ENCODE peak calls at places on chromosomes 3 and 15, in seven cellular contexts. One of them, this sample, is unnamed.

GRCh38 chr3:32821686-32822296 is 4.0 kb downstream of the TRIM71 start:
- DNase-seq in uterus: no peak
- DNase-seq in nephron progenitor cell: peak
- DNase-seq in bronchial epithelial cell: no peak
- DNase-seq in tibial nerve: no peak
- DNase-seq in epithelial cell of esophagus: no peak
- DNase-seq in BJ: no peak
- DNase-seq in this sample: no peak

GRCh38 chr3:83065861-83066260 is 1304.4 kb upstream of the GBE1 start:
- DNase-seq in uterus: no peak
- DNase-seq in nephron progenitor cell: no peak
- DNase-seq in bronchial epithelial cell: no peak
- DNase-seq in tibial nerve: no peak
- DNase-seq in epithelial cell of esophagus: no peak
- DNase-seq in BJ: no peak
- DNase-seq in this sample: no peak

GRCh38 chr3:18099611-18100010 is 325.5 kb downstream of the SATB1 start:
- DNase-seq in uterus: no peak
- DNase-seq in nephron progenitor cell: no peak
- DNase-seq in bronchial epithelial cell: no peak
- DNase-seq in tibial nerve: no peak
- DNase-seq in epithelial cell of esophagus: peak
- DNase-seq in BJ: no peak
- DNase-seq in this sample: no peak

GRCh38 chr15:91376016-91376415 is 276.0 kb downstream of the SV2B start:
- DNase-seq in uterus: no peak
- DNase-seq in nephron progenitor cell: no peak
- DNase-seq in bronchial epithelial cell: no peak
- DNase-seq in tibial nerve: no peak
- DNase-seq in epithelial cell of esophagus: no peak
- DNase-seq in BJ: no peak
- DNase-seq in this sample: no peak

GRCh38 chr15:92425578-92426225 is 32.0 kb downstream of the ST8SIA2 start:
- DNase-seq in uterus: no peak
- DNase-seq in nephron progenitor cell: no peak
- DNase-seq in bronchial epithelial cell: no peak
- DNase-seq in tibial nerve: no peak
- DNase-seq in epithelial cell of esophagus: no peak
- DNase-seq in BJ: no peak
- DNase-seq in this sample: no peak

GRCh38 chr15:100116416-100117190 is 225.2 kb downstream of the ADAMTS17 start:
- DNase-seq in uterus: no peak
- DNase-seq in nephron progenitor cell: no peak
- DNase-seq in bronchial epithelial cell: no peak
- DNase-seq in tibial nerve: no peak
- DNase-seq in epithelial cell of esophagus: no peak
- DNase-seq in BJ: no peak
- DNase-seq in this sample: no peak

GRCh38 chr15:101250931-101251829 is 668 bp downstream of the CHSY1 start:
- DNase-seq in uterus: no peak
- DNase-seq in nephron progenitor cell: peak
- DNase-seq in bronchial epithelial cell: no peak
- DNase-seq in tibial nerve: no peak
- DNase-seq in epithelial cell of esophagus: peak
- DNase-seq in BJ: no peak
- DNase-seq in this sample: peak

GRCh38 chr15:40092416-40093223 is 16.1 kb downstream of the BMF start:
- DNase-seq in uterus: peak
- DNase-seq in nephron progenitor cell: peak
- DNase-seq in bronchial epithelial cell: no peak
- DNase-seq in tibial nerve: peak
- DNase-seq in epithelial cell of esophagus: no peak
- DNase-seq in BJ: peak
- DNase-seq in this sample: peak

GRCh38 chr15:34837246-34838016 is 42.1 kb upstream of the ACTC1 start:
- DNase-seq in uterus: no peak
- DNase-seq in nephron progenitor cell: peak
- DNase-seq in bronchial epithelial cell: peak
- DNase-seq in tibial nerve: no peak
- DNase-seq in epithelial cell of esophagus: peak
- DNase-seq in BJ: peak
- DNase-seq in this sample: peak

GRCh38 chr3:159824341-159824740 is 164.3 kb upstream of the IL12A start:
- DNase-seq in uterus: no peak
- DNase-seq in nephron progenitor cell: no peak
- DNase-seq in bronchial epithelial cell: peak
- DNase-seq in tibial nerve: no peak
- DNase-seq in epithelial cell of esophagus: peak
- DNase-seq in BJ: peak
- DNase-seq in this sample: no peak

GRCh38 chr3:133592843-133593242 is 19.4 kb downstream of the CDV3 start:
- DNase-seq in uterus: no peak
- DNase-seq in nephron progenitor cell: no peak
- DNase-seq in bronchial epithelial cell: no peak
- DNase-seq in tibial nerve: no peak
- DNase-seq in epithelial cell of esophagus: no peak
- DNase-seq in BJ: no peak
- DNase-seq in this sample: no peak

GRCh38 chr3:59425942-59426341 is 376.1 kb upstream of the CFAP20DC start:
- DNase-seq in uterus: no peak
- DNase-seq in nephron progenitor cell: no peak
- DNase-seq in bronchial epithelial cell: peak
- DNase-seq in tibial nerve: no peak
- DNase-seq in epithelial cell of esophagus: peak
- DNase-seq in BJ: no peak
- DNase-seq in this sample: no peak

GRCh38 chr3:136932978-136933812 is 24.6 kb upstream of the IL20RB start:
- DNase-seq in uterus: no peak
- DNase-seq in nephron progenitor cell: no peak
- DNase-seq in bronchial epithelial cell: no peak
- DNase-seq in tibial nerve: no peak
- DNase-seq in epithelial cell of esophagus: no peak
- DNase-seq in BJ: no peak
- DNase-seq in this sample: no peak

GRCh38 chr3:14144423-14145075 is 19.7 kb downstream of the TMEM43 start:
- DNase-seq in uterus: peak
- DNase-seq in nephron progenitor cell: no peak
- DNase-seq in bronchial epithelial cell: peak
- DNase-seq in tibial nerve: peak
- DNase-seq in epithelial cell of esophagus: peak
- DNase-seq in BJ: peak
- DNase-seq in this sample: peak

GRCh38 chr3:176514297-176514696 is 683.0 kb downstream of the TBL1XR1 start:
- DNase-seq in uterus: no peak
- DNase-seq in nephron progenitor cell: peak
- DNase-seq in bronchial epithelial cell: peak
- DNase-seq in tibial nerve: no peak
- DNase-seq in epithelial cell of esophagus: peak
- DNase-seq in BJ: no peak
- DNase-seq in this sample: no peak

GRCh38 chr15:51107612-51108011 is 12.9 kb upstream of the TNFAIP8L3 start:
- DNase-seq in uterus: no peak
- DNase-seq in nephron progenitor cell: no peak
- DNase-seq in bronchial epithelial cell: no peak
- DNase-seq in tibial nerve: no peak
- DNase-seq in epithelial cell of esophagus: no peak
- DNase-seq in BJ: no peak
- DNase-seq in this sample: no peak

GRCh38 chr15:29704950-29705597 is 117.2 kb downstream of the TJP1 start:
- DNase-seq in uterus: no peak
- DNase-seq in nephron progenitor cell: no peak
- DNase-seq in bronchial epithelial cell: no peak
- DNase-seq in tibial nerve: no peak
- DNase-seq in epithelial cell of esophagus: no peak
- DNase-seq in BJ: no peak
- DNase-seq in this sample: no peak

GRCh38 chr15:52678036-52678467 is 1.1 kb downstream of the ATOSA start:
- DNase-seq in uterus: peak
- DNase-seq in nephron progenitor cell: peak
- DNase-seq in bronchial epithelial cell: peak
- DNase-seq in tibial nerve: peak
- DNase-seq in epithelial cell of esophagus: peak
- DNase-seq in BJ: no peak
- DNase-seq in this sample: peak

DNA sequence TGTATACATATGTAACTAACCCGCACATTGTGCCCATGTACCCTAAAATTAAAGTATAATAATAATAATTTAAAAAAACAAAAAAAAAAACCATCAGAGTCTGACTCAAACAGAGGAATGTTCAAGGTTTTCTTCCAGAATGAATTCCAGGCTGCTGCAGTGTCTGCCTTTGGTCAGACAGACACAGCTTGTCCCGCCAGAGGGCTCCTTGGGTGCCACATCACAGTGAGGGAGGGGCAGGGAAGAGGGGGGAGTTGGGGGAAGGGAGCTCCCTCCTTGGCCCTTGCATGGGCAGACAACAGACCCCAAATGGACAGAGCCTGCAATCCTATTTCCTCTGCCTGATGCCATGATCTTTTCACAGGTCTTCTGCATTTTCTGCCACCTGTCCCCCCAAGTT is 36.5 kb downstream of the ITGB5 start:
- DNase-seq in uterus: no peak
- DNase-seq in nephron progenitor cell: no peak
- DNase-seq in bronchial epithelial cell: no peak
- DNase-seq in tibial nerve: no peak
- DNase-seq in epithelial cell of esophagus: no peak
- DNase-seq in BJ: no peak
- DNase-seq in this sample: peak
- TF ChIP-seq CTCF in uterus: no peak
- TF ChIP-seq CTCF in nephron progenitor cell: no peak
- TF ChIP-seq CTCF in bronchial epithelial cell: no peak
- TF ChIP-seq CTCF in tibial nerve: no peak
- TF ChIP-seq CTCF in epithelial cell of esophagus: no peak
- TF ChIP-seq CTCF in BJ: peak
- TF ChIP-seq CTCF in this sample: peak

DNA sequence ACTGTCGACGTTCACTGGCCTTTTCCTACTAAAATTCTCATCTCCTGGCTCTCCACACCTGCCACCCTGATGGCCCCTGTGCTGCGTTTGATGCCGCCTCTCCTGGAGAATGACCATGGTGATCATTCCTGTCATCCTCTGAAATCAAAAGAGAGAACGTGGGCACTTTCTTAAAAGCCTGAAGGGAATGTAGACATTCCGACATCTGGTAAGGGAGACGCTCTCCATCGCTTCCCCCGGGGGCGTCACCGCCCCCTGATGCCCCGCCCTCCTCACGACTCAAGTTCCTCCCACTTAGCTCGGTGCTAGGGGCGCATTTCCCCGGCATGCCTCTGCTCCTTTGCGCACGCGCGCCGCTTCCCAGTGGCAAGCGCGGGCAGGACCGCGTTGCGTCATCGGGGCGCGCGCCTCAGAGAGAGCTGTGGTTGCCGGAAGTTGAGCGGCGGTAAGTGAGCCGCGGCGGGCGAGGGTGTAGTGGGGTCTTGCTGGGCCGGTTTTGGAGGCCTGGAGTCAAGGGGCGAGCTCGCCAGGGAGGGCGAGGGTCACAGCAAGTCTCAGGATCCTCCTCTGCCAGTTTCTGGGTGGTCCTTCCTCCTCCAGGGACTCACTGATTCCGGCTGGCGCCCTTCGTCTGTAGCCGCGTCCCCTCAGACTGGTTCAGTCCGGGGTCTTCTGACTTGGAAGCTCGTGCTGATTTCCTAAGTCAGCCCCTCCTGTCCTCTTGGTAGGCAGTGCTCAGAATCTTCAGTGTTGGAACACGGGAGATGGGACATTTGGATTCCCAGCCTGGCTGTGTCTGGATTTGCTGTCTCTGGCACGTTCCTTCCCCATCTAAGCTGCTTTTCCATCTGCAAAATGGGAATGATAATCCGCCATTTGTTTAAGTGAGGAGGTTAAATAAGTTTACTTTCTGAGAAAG is at the start of gene ATG7:
- DNase-seq in uterus: peak
- DNase-seq in nephron progenitor cell: peak
- DNase-seq in bronchial epithelial cell: peak
- DNase-seq in tibial nerve: peak
- DNase-seq in epithelial cell of esophagus: peak
- DNase-seq in BJ: peak
- DNase-seq in this sample: peak
- TF ChIP-seq CTCF in uterus: peak
- TF ChIP-seq CTCF in nephron progenitor cell: no peak
- TF ChIP-seq CTCF in bronchial epithelial cell: no peak
- TF ChIP-seq CTCF in tibial nerve: peak
- TF ChIP-seq CTCF in epithelial cell of esophagus: no peak
- TF ChIP-seq CTCF in BJ: no peak
- TF ChIP-seq CTCF in this sample: no peak

DNA sequence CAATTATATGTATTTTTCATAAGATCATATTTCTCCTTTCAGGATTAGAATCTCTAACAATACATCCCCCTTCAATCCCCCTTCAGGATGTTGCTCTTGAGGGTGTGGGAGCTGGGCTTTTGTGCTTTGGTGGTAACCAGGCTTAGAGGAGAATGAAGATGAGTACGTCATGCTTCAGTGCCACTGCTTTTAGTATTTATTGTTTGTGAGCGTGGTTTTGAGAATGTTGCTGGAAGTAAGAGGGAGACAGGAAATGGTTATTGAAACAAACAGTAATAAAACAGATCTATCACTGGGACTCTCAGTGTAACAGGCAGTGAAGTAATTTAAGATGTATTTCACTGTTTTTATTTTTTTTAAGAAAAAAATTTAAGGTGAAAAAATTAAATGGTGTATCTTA is 35.3 kb downstream of the GBE1 start:
- DNase-seq in uterus: no peak
- DNase-seq in nephron progenitor cell: no peak
- DNase-seq in bronchial epithelial cell: no peak
- DNase-seq in tibial nerve: no peak
- DNase-seq in epithelial cell of esophagus: no peak
- DNase-seq in BJ: peak
- DNase-seq in this sample: no peak
- TF ChIP-seq CTCF in uterus: no peak
- TF ChIP-seq CTCF in nephron progenitor cell: no peak
- TF ChIP-seq CTCF in bronchial epithelial cell: no peak
- TF ChIP-seq CTCF in tibial nerve: no peak
- TF ChIP-seq CTCF in epithelial cell of esophagus: no peak
- TF ChIP-seq CTCF in BJ: no peak
- TF ChIP-seq CTCF in this sample: no peak

DNA sequence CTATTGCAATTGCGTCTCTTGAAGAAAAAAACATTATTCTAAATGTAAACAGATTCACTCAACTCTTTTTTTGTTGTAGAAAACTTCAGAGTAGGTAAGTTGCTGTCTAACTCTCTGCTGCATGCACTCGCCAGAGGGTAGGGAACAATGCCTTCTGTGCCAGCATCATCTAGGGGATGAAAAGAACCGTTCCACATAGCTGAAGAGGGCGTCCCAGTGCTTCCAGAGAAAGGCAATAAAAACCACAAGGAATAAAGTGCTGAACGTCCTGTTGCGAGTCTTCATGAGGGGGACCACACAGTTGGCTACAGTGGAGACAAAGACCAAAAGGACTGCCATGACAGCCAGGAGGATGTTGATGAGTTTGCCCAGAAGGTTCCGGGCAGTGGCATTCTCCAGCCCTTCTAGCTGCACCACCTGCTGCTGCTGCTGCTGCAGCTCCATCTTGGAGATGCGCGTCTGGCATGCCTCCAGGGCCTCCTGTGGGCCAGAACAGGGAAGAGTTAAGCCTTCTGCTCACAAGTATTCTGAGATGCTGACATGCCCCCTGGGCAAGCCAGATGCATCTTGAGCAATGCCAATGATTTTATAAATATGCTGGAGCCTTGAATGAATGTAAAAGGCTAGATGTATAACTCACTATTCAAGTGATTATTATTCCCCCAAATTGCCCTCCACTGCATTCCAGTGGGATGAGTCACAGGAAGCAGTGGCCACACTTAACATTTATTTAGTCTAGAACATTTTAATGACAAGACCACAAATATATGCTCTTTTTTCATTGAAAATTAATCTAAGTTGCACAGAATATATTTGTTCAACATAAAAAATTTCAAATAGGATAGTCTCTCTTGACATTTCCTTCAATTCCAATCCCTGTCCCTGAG is 45.1 kb upstream of the PLXND1 start:
- DNase-seq in uterus: peak
- DNase-seq in nephron progenitor cell: no peak
- DNase-seq in bronchial epithelial cell: peak
- DNase-seq in tibial nerve: no peak
- DNase-seq in epithelial cell of esophagus: peak
- DNase-seq in BJ: peak
- DNase-seq in this sample: no peak
- TF ChIP-seq CTCF in uterus: no peak
- TF ChIP-seq CTCF in nephron progenitor cell: no peak
- TF ChIP-seq CTCF in bronchial epithelial cell: no peak
- TF ChIP-seq CTCF in tibial nerve: no peak
- TF ChIP-seq CTCF in epithelial cell of esophagus: peak
- TF ChIP-seq CTCF in BJ: peak
- TF ChIP-seq CTCF in this sample: no peak

This sample was measured in tibial artery.